ENCODE peak calls at places on chromosomes 16 and 17, in five cellular contexts. W is GM12878, D is HepG2, K is SK-N-SH, J is H1. T is an unnamed sample.

GRCh38 chr16:55467898-55468297 is 11.1 kb upstream of the MMP2 start:
- DNase-seq in D (no peak), J (no peak), W (no peak), K (no peak), T (no peak)

GRCh38 chr17:81084691-81085419 is 49.9 kb downstream of the BAIAP2 start:
- DNase-seq in D (no peak), K (no peak), W (no peak), J (no peak), T (no peak)

GRCh38 chr16:51151951-51152663 is 1.0 kb upstream of the SALL1 start:
- DNase-seq in K (peak; percentile 74), J (peak; percentile 91), D (peak; percentile 79), W (no peak), T (no peak)

GRCh38 chr17:81854974-81855774 is 5.2 kb downstream of the P4HB start:
- DNase-seq in D (no peak), W (no peak), K (peak; percentile 39), J (no peak), T (no peak)

GRCh38 chr17:45319239-45319703 is 2.5 kb upstream of the MAP3K14 start:
- DNase-seq in W (no peak), D (no peak), J (no peak), K (no peak), T (no peak)

GRCh38 chr17:8887834-8888703 is 20.6 kb upstream of the PIK3R6 start:
- DNase-seq in D (peak; percentile 39), K (peak; percentile 66), J (peak; percentile 87), W (no peak), T (peak; percentile 60)

GRCh38 chr17:73341350-73342056 is 29.7 kb upstream of the CDC42EP4 start:
- DNase-seq in W (no peak), J (peak; percentile 49), K (no peak), D (no peak), T (no peak)

GRCh38 chr17:64401244-64401860 is 10.7 kb upstream of the PECAM1 start:
- DNase-seq in K (no peak), D (no peak), J (no peak), W (no peak), T (no peak)

GRCh38 chr16:15701975-15702970 is 52.2 kb downstream of the NDE1 start:
- DNase-seq in D (no peak), W (no peak), J (no peak), K (no peak), T (no peak)

GRCh38 chr17:81922566-81923301 is 4.8 kb upstream of the SIRT7 start:
- DNase-seq in K (no peak), D (no peak), J (no peak), W (no peak), T (no peak)

GRCh38 chr17:18258356-18259038 is at the start of gene FLII:
- DNase-seq in J (peak; percentile 83), D (peak; percentile 19), K (peak; percentile 89), W (no peak), T (peak; percentile 71)

GRCh38 chr16:84486551-84487235 is 17.8 kb downstream of the MEAK7 start:
- DNase-seq in K (no peak), J (peak; percentile 33), D (no peak), W (no peak), T (peak; percentile 45)

GRCh38 chr16:84177740-84178070 is 9.2 kb downstream of the TAF1C start:
- DNase-seq in W (no peak), J (no peak), K (no peak), D (no peak), T (no peak)

GRCh38 chr16:68267612-68268405 is 3.5 kb downstream of the SLC7A6 start:
- DNase-seq in J (no peak), D (peak; percentile 61), W (no peak), K (no peak), T (no peak)

GRCh38 chr17:52470553-52470952 is 312.0 kb upstream of the CA10 start:
- DNase-seq in K (no peak), D (no peak), W (no peak), J (no peak), T (no peak)

GRCh38 chr17:2964831-2965230 is 98.6 kb downstream of the OR1D5 start:
- DNase-seq in D (no peak), W (no peak), J (no peak), K (no peak), T (no peak)

GRCh38 chr17:42131971-42132370 is 9.4 kb downstream of the HSPB9 start:
- DNase-seq in D (no peak), J (no peak), K (no peak), W (no peak), T (no peak)

GRCh38 chr16:85227924-85228462 is 115.7 kb upstream of the CIBAR2 start:
- DNase-seq in J (no peak), D (no peak), W (no peak), K (peak; percentile 69), T (peak; percentile 67)

GRCh38 chr16:76900285-76901263 is 290.4 kb upstream of the MON1B start:
- DNase-seq in W (no peak), J (no peak), K (no peak), D (no peak), T (no peak)

GRCh38 chr16:71723537-71724319 is 773 bp downstream of the PHLPP2 start:
- DNase-seq in K (peak; percentile 97), J (peak; percentile 86), W (no peak), D (peak; percentile 49), T (peak; percentile 96)

GRCh38 chr17:41678411-41678906 is 10.2 kb upstream of the EIF1 start:
- DNase-seq in K (no peak), D (no peak), J (no peak), W (peak; percentile 45), T (peak; percentile 86)

GRCh38 chr16:28136751-28137434 is 73.4 kb upstream of the GSG1L start:
- DNase-seq in J (no peak), D (no peak), K (no peak), W (no peak), T (no peak)

GRCh38 chr16:53129281-53130192 is 74.7 kb downstream of the CHD9 start:
- DNase-seq in J (no peak), D (peak; percentile 62), W (no peak), K (peak; percentile 12), T (peak; percentile 25)

GRCh38 chr16:76882105-76882504 is 308.9 kb upstream of the MON1B start:
- DNase-seq in K (no peak), W (no peak), D (no peak), J (no peak), T (no peak)

GRCh38 chr17:43468746-43469544 is 14.8 kb upstream of the DHX8 start:
- DNase-seq in D (peak; percentile 74), W (no peak), K (no peak), J (no peak), T (no peak)

GRCh38 chr17:17814162-17815061 is 22.4 kb downstream of the SREBF1 start:
- DNase-seq in J (no peak), W (no peak), D (no peak), K (no peak), T (no peak)

GRCh38 chr16:67084345-67085028 is 25.3 kb upstream of the PHAF1 start:
- DNase-seq in W (no peak), D (peak; percentile 56), J (no peak), K (no peak), T (no peak)

GRCh38 chr17:82157046-82158035 is 55.3 kb downstream of the CCDC57 start:
- DNase-seq in K (peak; percentile 28), W (no peak), J (no peak), D (no peak), T (no peak)

GRCh38 chr16:19179890-19180490 is 11.9 kb downstream of the SYT17 start:
- DNase-seq in J (peak; percentile 77), K (peak; percentile 72), W (no peak), D (peak; percentile 62), T (peak; percentile 80)

DNA sequence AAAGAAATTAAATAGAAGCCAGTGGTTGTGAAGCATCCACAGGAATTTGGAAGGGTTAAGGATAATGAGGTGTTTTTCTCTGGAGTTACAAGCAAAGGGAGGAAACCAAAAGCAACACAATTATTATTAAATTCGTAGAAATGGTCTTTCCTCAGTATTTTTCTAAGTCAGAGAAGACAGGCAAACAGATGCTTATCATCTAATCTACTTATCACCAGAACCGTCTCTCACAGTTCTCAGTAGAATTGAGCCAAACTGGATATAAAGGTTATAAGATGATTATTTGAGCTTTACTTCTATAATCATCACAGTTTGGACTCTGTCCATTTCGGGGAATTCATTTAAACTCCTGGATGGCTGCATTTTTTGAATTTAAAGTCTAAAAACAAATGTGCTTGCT is 244.9 kb downstream of the KCNJ2 start:
- DNase-seq in J (no peak), D (no peak), W (no peak), K (no peak), T (no peak)
- H2AFZ ChIP-seq in J (no peak overlapping the region), D (no peak overlapping the region), W (no peak overlapping the region), K (no peak overlapping the region), T (no peak overlapping the region)

DNA sequence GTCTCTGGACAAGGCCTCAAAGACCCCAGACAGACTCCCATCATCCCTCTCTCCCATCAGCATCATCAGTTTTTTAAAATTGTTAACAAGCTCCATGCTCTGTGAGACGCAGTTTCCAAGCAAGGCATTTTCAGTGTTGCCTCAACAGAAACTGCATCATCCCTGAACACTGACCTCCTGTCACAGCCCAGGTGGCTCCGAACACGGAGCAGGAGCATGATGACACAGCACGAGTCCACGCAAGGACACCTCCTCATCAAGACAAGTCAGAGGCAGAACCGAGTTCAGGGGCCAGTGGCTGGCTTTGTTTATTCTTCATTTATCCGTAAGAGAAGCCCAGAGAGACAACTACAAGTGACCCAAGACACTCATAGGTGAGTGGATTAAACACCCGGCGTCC is 91.4 kb downstream of the ANKRD11 start:
- DNase-seq in J (no peak), W (no peak), K (no peak), D (no peak), T (no peak)
- TF ChIP-seq CHD2 in J (no peak), W (no peak), K (no peak), D (no peak), T (no peak)

DNA sequence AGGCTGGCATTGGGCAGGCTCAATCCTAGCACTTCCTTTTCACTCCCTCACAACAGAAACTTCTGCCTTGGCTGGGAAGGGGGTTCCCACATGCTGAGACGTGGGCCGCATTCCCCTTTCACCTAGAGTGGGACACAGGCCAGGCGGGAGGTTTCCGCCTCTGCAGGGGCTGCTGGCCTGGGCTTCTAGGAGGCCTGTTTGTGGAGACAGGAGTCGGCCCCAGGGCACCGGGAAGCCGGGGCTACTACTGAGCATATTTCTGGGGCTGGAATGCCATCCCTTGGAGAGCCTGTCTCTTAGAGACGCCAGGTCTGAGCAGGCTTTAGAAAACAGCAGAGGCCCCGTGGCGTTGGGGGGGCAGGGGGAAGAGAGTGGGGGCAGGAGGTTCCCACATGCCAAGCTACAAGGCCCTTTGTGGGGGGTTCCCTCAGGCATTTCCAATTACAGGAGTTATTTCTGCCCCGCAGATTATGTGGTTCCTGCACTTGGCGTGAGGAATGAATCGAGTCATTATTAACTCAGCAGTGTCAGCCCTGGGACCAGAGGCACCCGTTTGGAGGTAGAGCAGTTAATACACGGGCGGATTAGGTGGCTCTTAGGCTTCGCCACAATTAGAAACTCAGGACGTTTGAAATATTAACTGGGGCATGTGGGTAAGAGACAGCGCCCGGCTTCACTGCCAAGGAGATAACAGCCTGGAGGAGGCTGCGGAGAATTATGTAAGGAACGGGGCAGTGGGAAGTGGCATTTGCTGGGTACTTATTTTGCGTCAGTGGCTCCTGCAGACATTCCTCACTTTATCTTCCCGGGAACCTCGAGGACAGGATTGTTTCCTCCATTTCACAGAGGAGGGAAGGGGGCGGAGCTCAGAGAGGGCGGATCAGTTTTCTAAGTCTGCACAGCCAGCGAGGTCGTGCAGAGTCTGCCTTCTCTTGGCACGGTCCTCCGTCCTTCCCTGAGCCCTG is 162.5 kb downstream of the MAF start:
- DNase-seq in J (peak; percentile 59), D (no peak), K (peak; percentile 34), W (no peak), T (no peak)
- H2AFZ ChIP-seq in J (peak overlapping the region; percentile 77), D (no peak overlapping the region), K (no peak overlapping the region), W (no peak overlapping the region), T (no peak overlapping the region)

DNA sequence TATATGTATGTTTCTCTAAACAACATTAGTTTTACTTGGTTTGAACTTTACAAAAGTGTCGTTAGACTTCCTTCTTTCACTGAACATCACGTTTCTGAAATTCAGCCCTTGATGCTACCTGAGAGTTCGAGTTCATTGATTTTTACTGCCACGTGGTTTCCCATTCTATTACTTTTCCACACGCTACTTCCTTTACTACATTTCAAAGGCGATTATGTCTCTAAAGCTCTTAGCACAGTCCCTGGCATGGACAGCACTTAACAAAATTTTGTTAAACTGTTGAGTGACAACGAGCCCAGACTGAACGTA is 15.9 kb upstream of the ARHGAP17 start:
- DNase-seq in K (no peak), J (no peak), D (no peak), W (no peak), T (no peak)
- TF ChIP-seq CHD2 in K (no peak), J (no peak), D (no peak), W (no peak), T (no peak)